ENCODE peak calls at places on chromosomes 7 and 10, in seven cellular contexts. T is stimulated activated CD4-positive, alpha-beta T cell treated with anti-CD3 and anti-CD28 coated beads, Interleukin-1b, Interleukin-23, amount 100 ng/mL, for 24 hours; M is NCI-H2029 treated with DMSO at 0.1 percent for 48 hours; F is posterior cingulate gyrus; W is mesothelial cell of epicardium; C is MCF 10A; U is HCEC 1CT. B is an unnamed sample.

GRCh38 chr10:76037531-76037930 is 606.1 kb downstream of the LRMDA start:
- DNase-seq in F (no peak), U (no peak), W (no peak), M (no peak), C (no peak), T (no peak), B (no peak)

GRCh38 chr7:155257482-155258232 is 40.0 kb upstream of the INSIG1 start:
- DNase-seq in C (peak), U (no peak), M (peak), F (peak), W (no peak), T (no peak), B (peak)

GRCh38 chr10:75197906-75198305 is 12.7 kb upstream of the VDAC2 start:
- DNase-seq in U (no peak), C (no peak), T (no peak), W (no peak), F (no peak), M (no peak), B (no peak)

GRCh38 chr10:119022846-119023552 is 6.5 kb upstream of the NANOS1 start:
- DNase-seq in F (no peak), M (no peak), W (no peak), C (peak), T (no peak), U (peak), B (no peak)

GRCh38 chr10:8374334-8374733 is 319.8 kb downstream of the GATA3 start:
- DNase-seq in C (no peak), U (no peak), M (no peak), F (no peak), T (no peak), W (no peak), B (no peak)

GRCh38 chr7:48718731-48719387 is 205.5 kb upstream of the CDC14C start:
- DNase-seq in C (peak), F (no peak), U (no peak), T (no peak), M (peak), W (no peak), B (no peak)

GRCh38 chr7:6392712-6393666 is 54.8 kb downstream of the DAGLB start:
- DNase-seq in F (no peak), C (peak), T (no peak), M (no peak), W (no peak), U (peak), B (no peak)

GRCh38 chr7:44291066-44291732 is 34.2 kb downstream of the CAMK2B start:
- DNase-seq in C (no peak), T (no peak), U (no peak), W (peak), F (no peak), M (no peak), B (no peak)

GRCh38 chr7:101539784-101540183 is 89.3 kb downstream of the MYL10 start:
- DNase-seq in W (no peak), F (no peak), T (no peak), U (no peak), C (no peak), M (no peak), B (no peak)

GRCh38 chr10:133165556-133166503 is 5.8 kb downstream of the KNDC1 start:
- DNase-seq in T (no peak), C (no peak), W (no peak), M (no peak), U (no peak), F (peak), B (no peak)

GRCh38 chr7:84701524-84702306 is 485.1 kb downstream of the SEMA3D start:
- DNase-seq in M (no peak), U (peak), T (no peak), C (peak), F (no peak), W (no peak), B (no peak)

GRCh38 chr10:61215276-61215675 is 237.9 kb downstream of the TMEM26 start:
- DNase-seq in C (no peak), T (no peak), U (no peak), W (no peak), F (no peak), M (no peak), B (no peak)

GRCh38 chr7:71683382-71683781 is 551.4 kb downstream of the GALNT17 start:
- DNase-seq in M (no peak), F (no peak), U (no peak), T (no peak), C (no peak), W (no peak), B (no peak)

GRCh38 chr7:139914306-139914747 is 85.3 kb downstream of the TBXAS1 start:
- DNase-seq in M (no peak), W (no peak), T (no peak), U (peak), C (peak), F (no peak), B (no peak)

GRCh38 chr7:151010307-151011096 is 13.8 kb downstream of the ATG9B start:
- DNase-seq in T (no peak), U (no peak), M (no peak), W (no peak), F (no peak), C (no peak), B (no peak)

GRCh38 chr7:132765861-132766260 is 189.6 kb upstream of the PLXNA4 start:
- DNase-seq in C (no peak), M (no peak), F (no peak), T (no peak), U (no peak), W (no peak), B (no peak)

GRCh38 chr7:127091620-127092019 is 161.1 kb downstream of the GRM8 start:
- DNase-seq in M (no peak), F (no peak), U (no peak), C (no peak), T (no peak), W (no peak), B (no peak)

GRCh38 chr10:113683300-113683699 is 3.6 kb downstream of the CASP7 start:
- DNase-seq in F (no peak), U (no peak), C (no peak), T (no peak), M (no peak), W (no peak), B (no peak)

GRCh38 chr7:34652784-34653183 is 5.2 kb upstream of the NPSR1 start:
- DNase-seq in C (no peak), T (no peak), F (no peak), W (no peak), U (no peak), M (no peak), B (no peak)

GRCh38 chr7:44854644-44855364 is 6.9 kb upstream of the H2AZ2 start:
- DNase-seq in M (no peak), U (no peak), T (no peak), F (no peak), C (no peak), W (no peak), B (no peak)

GRCh38 chr7:8724080-8724718 is 290.8 kb downstream of the NXPH1 start:
- DNase-seq in T (no peak), F (peak), U (no peak), C (peak), W (peak), M (peak), B (peak)

GRCh38 chr7:133051066-133051465 is 30.8 kb downstream of the CHCHD3 start:
- DNase-seq in U (peak), W (no peak), T (no peak), C (peak), M (no peak), F (no peak), B (no peak)

GRCh38 chr10:72015868-72016267 is 51.7 kb downstream of the CHST3 start:
- DNase-seq in F (no peak), U (no peak), T (no peak), W (no peak), C (no peak), M (no peak), B (no peak)

GRCh38 chr10:11882646-11883375 is 59.7 kb downstream of the PROSER2 start:
- DNase-seq in M (no peak), U (no peak), T (no peak), C (no peak), W (no peak), F (no peak), B (no peak)

GRCh38 chr7:93442478-93443224 is 131.9 kb downstream of the CALCR start:
- DNase-seq in U (peak), W (no peak), T (peak), C (peak), F (no peak), M (no peak), B (no peak)